ENCODE peak calls at places on chromosomes 2 and 18, in four cellular contexts. P is SJSA1, H is dorsolateral prefrontal cortex, X is transverse colon. E is an unnamed sample.

GRCh38 chr2:134235771-134236170 is 18.1 kb upstream of the MGAT5 start:
- DNase-seq in P (no peak), H (no peak), X (no peak), E (no peak)

GRCh38 chr18:66826211-66826610 is 222.3 kb upstream of the CDH19 start:
- DNase-seq in P (no peak), H (no peak), X (no peak), E (no peak)

GRCh38 chr18:22314406-22314805 is 103.3 kb downstream of the CTAGE1 start:
- DNase-seq in P (peak; percentile 22), H (no peak), X (no peak), E (no peak)

GRCh38 chr18:32848836-32849235 is 76.0 kb upstream of the KLHL14 start:
- DNase-seq in P (no peak), H (no peak), X (no peak), E (no peak)

GRCh38 chr2:64979744-64980143 is 9.5 kb upstream of the SLC1A4 start:
- DNase-seq in P (no peak), H (no peak), X (no peak), E (no peak)

GRCh38 chr18:36761186-36761698 is 67.6 kb downstream of the TPGS2 start:
- DNase-seq in P (no peak), H (no peak), X (no peak), E (no peak)

GRCh38 chr2:200812122-200813022 is 662 bp downstream of the BZW1 start:
- DNase-seq in P (peak; percentile 78), H (peak; percentile 65), X (peak; percentile 88), E (peak; percentile 13)

GRCh38 chr2:26946841-26947784 is 23.3 kb upstream of the MAPRE3 start:
- DNase-seq in P (peak; percentile 54), H (no peak), X (peak; percentile 54), E (no peak)

GRCh38 chr2:120892967-120893667 is 157.4 kb downstream of the GLI2 start:
- DNase-seq in P (peak; percentile 63), H (no peak), X (no peak), E (no peak)

GRCh38 chr2:108927936-108928659 is 60.9 kb downstream of the EDAR start:
- DNase-seq in P (peak; percentile 47), H (no peak), X (peak; percentile 55), E (no peak)

GRCh38 chr18:11136241-11136640 is 13.1 kb downstream of the PIEZO2 start:
- DNase-seq in P (no peak), H (no peak), X (no peak), E (no peak)

GRCh38 chr2:217379807-217380206 is 519.9 kb upstream of the TNP1 start:
- DNase-seq in P (no peak), H (no peak), X (no peak), E (no peak)

GRCh38 chr2:9311488-9311887 is 104.9 kb downstream of the ASAP2 start:
- DNase-seq in P (peak; percentile 31), H (no peak), X (peak; percentile 29), E (no peak)

GRCh38 chr18:57660961-57661360 is 39.3 kb upstream of the NARS1 start:
- DNase-seq in P (no peak), H (no peak), X (no peak), E (no peak)

GRCh38 chr18:79625924-79626561 is 53.6 kb upstream of the CTDP1 start:
- DNase-seq in P (no peak), H (no peak), X (no peak), E (no peak)

GRCh38 chr2:227016894-227017293 is 147.1 kb downstream of the COL4A4 start:
- DNase-seq in P (no peak), H (no peak), X (no peak), E (no peak)

GRCh38 chr2:26561376-26561775 is 79.8 kb downstream of the CIB4 start:
- DNase-seq in P (no peak), H (no peak), X (no peak), E (no peak)

GRCh38 chr2:109382946-109383345 is 230.8 kb downstream of the SEPTIN10 start:
- DNase-seq in P (peak; percentile 40), H (peak; percentile 63), X (peak; percentile 17), E (no peak)

GRCh38 chr18:3898866-3899613 is 449.1 kb downstream of the TGIF1 start:
- DNase-seq in P (no peak), H (no peak), X (no peak), E (no peak)
- H3K27ac ChIP-seq in P (no peak overlapping the region), H (no peak overlapping the region), X (no peak overlapping the region), E (no peak overlapping the region)

DNA sequence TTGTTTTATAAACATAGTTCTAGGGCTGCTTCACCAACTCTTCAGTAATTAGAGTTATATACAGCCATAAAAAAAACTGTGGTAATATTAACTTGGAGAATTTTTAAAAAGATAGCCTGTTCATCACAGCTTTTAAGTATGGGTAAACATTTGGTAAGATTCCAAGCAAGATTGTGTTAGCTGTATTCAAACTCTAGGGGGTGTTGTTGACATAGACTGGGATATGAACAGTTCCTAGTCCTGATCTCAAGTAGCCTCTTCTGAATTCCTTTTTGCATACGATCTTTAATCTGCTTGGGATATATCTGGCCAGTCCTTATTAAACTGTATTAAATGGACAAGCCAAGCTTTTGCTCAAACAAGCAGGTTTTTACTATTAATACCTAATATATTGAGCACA is 13.4 kb downstream of the NOP58 start:
- DNase-seq in P (peak; percentile 34), H (no peak), X (no peak), E (no peak)
- H3K27ac ChIP-seq in P (peak overlapping the region; percentile 57), H (no peak overlapping the region), X (peak overlapping the region; percentile 19), E (no peak overlapping the region)

DNA sequence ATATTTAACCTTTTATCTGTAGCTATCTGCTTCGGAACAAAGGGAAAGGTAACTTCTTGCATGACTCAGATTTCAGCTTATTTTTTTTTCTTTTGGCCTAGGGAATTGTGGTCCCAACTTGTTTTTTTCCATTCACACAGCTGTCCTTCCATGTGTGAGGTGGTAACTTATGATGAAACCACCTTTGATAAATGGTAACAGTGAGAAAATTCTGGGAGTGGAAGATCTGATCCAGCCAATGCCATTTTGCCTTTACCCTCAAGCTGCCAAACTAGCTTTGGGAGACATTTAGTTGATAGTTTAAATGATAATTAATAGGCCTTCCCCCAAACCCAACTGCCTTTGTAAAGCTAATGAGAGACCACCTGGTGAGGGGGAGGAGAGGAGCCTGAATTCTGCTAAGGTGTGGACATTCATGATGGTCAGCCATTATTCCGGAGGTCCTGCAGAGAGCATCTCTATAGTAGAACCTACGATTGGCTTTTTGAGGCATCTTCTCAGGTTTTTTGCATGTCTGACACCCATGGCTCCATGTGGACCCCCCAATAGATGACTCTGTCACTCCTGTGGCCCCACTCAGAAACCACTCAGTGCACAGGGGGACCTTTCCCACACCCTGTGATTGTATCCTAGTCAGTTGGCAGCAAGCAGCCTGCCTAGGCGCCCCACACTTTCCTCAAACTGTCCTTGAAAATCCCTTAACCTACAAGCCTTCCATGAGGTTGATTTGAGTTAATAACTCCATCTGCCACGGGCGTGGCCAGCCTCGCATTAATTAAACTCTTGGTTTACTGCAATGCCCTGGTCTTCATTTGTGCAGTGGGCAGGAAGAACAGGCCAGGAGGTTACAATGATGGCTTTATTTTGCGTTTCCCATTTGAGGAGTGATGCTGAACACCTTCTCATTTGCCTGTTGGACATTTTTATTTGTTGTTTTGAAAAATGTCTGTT is 263.5 kb upstream of the PXDN start:
- DNase-seq in P (no peak), H (no peak), X (no peak), E (no peak)
- H3K27ac ChIP-seq in P (no peak overlapping the region), H (no peak overlapping the region), X (no peak overlapping the region), E (no peak overlapping the region)

DNA sequence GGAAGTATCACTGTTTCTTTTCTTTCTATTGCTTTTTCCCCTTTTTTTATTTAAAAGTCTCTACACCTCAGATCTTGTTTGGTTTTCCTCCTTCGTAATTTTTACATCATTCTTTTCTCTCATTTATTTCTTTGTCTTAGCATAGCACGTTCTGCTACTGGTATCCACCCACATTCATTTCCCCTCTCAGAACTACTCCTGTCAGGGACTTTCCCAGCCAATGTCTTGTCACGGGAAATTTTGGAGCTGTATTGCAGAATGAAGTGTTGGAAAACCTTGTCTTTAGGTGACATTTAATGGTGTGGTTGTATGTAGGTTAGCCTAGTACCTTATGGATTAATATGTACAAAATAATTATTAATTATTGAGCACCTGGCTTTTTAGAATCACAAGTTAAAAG is 34.0 kb downstream of the TTLL4 start:
- DNase-seq in P (no peak), H (no peak), X (no peak), E (no peak)
- H3K27ac ChIP-seq in P (no peak overlapping the region), H (peak overlapping the region; percentile 99), X (no peak overlapping the region), E (peak overlapping the region; percentile 95)

GRCh38 chr2:12232876-12233275 is 483.9 kb upstream of the TRIB2 start:
- DNase-seq in P (no peak), H (no peak), X (no peak), E (no peak)
- H3K27ac ChIP-seq in P (no peak overlapping the region), H (no peak overlapping the region), X (no peak overlapping the region), E (no peak overlapping the region)

GRCh38 chr2:231640646-231641111 is 48.0 kb downstream of the TEX44 start:
- DNase-seq in P (no peak), H (peak; percentile 72), X (peak; percentile 63), E (no peak)

GRCh38 chr2:231642631-231643493 is 50.2 kb downstream of the TEX44 start:
- DNase-seq in P (peak; percentile 97), H (peak; percentile 44), X (peak; percentile 91), E (no peak)

GRCh38 chr2:231643494-231643888 is 50.8 kb downstream of the TEX44 start:
- DNase-seq in P (no peak), H (no peak), X (no peak), E (no peak)

GRCh38 chr2:231644426-231644825 is 51.8 kb downstream of the TEX44 start:
- DNase-seq in P (no peak), H (no peak), X (no peak), E (no peak)

GRCh38 chr2:231640229-231640628 is 47.6 kb downstream of the TEX44 start:
- DNase-seq in P (peak; percentile 74), H (no peak), X (no peak), E (no peak)
- H3K27ac ChIP-seq in P (peak overlapping the region; percentile 97), H (peak overlapping the region; percentile 84), X (peak overlapping the region; percentile 81), E (peak overlapping the region; percentile 77)

DNA sequence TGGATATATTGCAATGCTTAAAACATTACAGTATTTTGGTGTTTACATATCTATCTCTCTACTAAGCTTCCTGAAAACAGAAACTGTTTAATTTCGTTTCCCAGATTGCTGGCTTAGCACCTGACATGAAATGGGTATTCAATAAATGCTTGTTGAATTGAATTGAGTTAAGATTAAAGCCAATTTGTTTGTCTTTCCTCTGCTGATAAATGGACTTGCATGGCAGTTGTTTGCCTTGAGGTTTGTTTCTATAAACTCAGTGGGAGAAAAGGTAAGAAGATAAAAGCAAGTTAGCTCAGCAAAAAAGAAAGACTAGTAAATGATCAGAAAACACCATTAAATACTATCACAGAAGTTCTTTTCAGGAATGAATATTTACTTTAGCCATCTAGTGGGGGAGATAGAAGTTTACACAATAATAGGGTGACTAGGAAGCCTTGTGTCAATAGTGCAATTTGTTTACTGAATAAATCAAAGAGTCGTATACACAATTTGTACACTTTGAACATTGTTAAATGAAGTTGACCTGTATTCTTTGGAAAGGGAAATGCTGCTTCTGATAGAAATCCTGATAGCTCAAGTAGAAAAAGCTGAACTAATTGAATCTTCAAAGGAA is 754.5 kb upstream of the FAM98A start:
- DNase-seq in P (no peak), H (no peak), X (no peak), E (no peak)
- H3K27ac ChIP-seq in P (no peak overlapping the region), H (no peak overlapping the region), X (no peak overlapping the region), E (no peak overlapping the region)

GRCh38 chr2:215439404-215439803 is 3.5 kb upstream of the FN1 start:
- DNase-seq in P (no peak), H (no peak), X (no peak), E (no peak)

GRCh38 chr2:215435809-215436704 is at the start of gene FN1:
- DNase-seq in P (peak; percentile 95), H (peak; percentile 67), X (peak; percentile 83), E (peak; percentile 51)

GRCh38 chr2:215436705-215437570 is 1.1 kb upstream of the FN1 start:
- DNase-seq in P (peak; percentile 55), H (no peak), X (no peak), E (no peak)

GRCh38 chr2:215435261-215435808 is 533 bp downstream of the FN1 start:
- DNase-seq in P (no peak), H (no peak), X (peak; percentile 12), E (no peak)

GRCh38 chr2:215437614-215438013 is 1.7 kb upstream of the FN1 start:
- DNase-seq in P (peak; percentile 14), H (no peak), X (no peak), E (no peak)
- H3K27ac ChIP-seq in P (peak overlapping the region; percentile 96), H (peak overlapping the region; percentile 54), X (peak overlapping the region; percentile 91), E (no peak overlapping the region)

E was measured in caudate nucleus.